ENCODE peak calls at places on chromosomes 16 and 17, in six cellular contexts. One of them, this sample, is unnamed.

GRCh38 chr17:43443381-43443780 is 40.4 kb upstream of the DHX8 start:
- DNase-seq in GM23248: no peak
- DNase-seq in small intestine: no peak
- DNase-seq in ascending aorta: no peak
- DNase-seq in left ventricle myocardium inferior: no peak
- DNase-seq in transverse colon: no peak
- DNase-seq in this sample: no peak

GRCh38 chr17:21210411-21211076 is 3.4 kb downstream of the TMEM11 start:
- DNase-seq in GM23248: no peak
- DNase-seq in small intestine: peak; percentile 56
- DNase-seq in ascending aorta: no peak
- DNase-seq in left ventricle myocardium inferior: no peak
- DNase-seq in transverse colon: peak; percentile 40
- DNase-seq in this sample: peak; percentile 58

GRCh38 chr16:88784074-88784855 is 755 bp downstream of the PIEZO1 start:
- DNase-seq in GM23248: peak; percentile 93
- DNase-seq in small intestine: peak; percentile 55
- DNase-seq in ascending aorta: peak; percentile 89
- DNase-seq in left ventricle myocardium inferior: peak; percentile 73
- DNase-seq in transverse colon: peak; percentile 74
- DNase-seq in this sample: peak; percentile 76

GRCh38 chr17:49210158-49211029 is at the start of the genes ABI3 and GNGT2:
- DNase-seq in GM23248: no peak
- DNase-seq in small intestine: peak; percentile 61
- DNase-seq in ascending aorta: peak; percentile 67
- DNase-seq in left ventricle myocardium inferior: peak; percentile 36
- DNase-seq in transverse colon: peak; percentile 70
- DNase-seq in this sample: peak; percentile 55

GRCh38 chr17:5509482-5509881 is 23.1 kb downstream of the MIS12 start:
- DNase-seq in GM23248: peak; percentile 46
- DNase-seq in small intestine: no peak
- DNase-seq in ascending aorta: no peak
- DNase-seq in left ventricle myocardium inferior: no peak
- DNase-seq in transverse colon: no peak
- DNase-seq in this sample: no peak

GRCh38 chr16:18013863-18014262 is 322.7 kb downstream of the NPIPA8 start:
- DNase-seq in GM23248: no peak
- DNase-seq in small intestine: no peak
- DNase-seq in ascending aorta: no peak
- DNase-seq in left ventricle myocardium inferior: no peak
- DNase-seq in transverse colon: no peak
- DNase-seq in this sample: no peak

GRCh38 chr17:17693253-17693954 is 12.1 kb downstream of the RAI1 start:
- DNase-seq in GM23248: peak; percentile 37
- DNase-seq in small intestine: peak; percentile 40
- DNase-seq in ascending aorta: peak; percentile 81
- DNase-seq in left ventricle myocardium inferior: peak; percentile 70
- DNase-seq in transverse colon: peak; percentile 31
- DNase-seq in this sample: peak; percentile 57

GRCh38 chr16:83835972-83836566 is 28.3 kb downstream of the HSBP1 start:
- DNase-seq in GM23248: peak; percentile 77
- DNase-seq in small intestine: peak; percentile 23
- DNase-seq in ascending aorta: no peak
- DNase-seq in left ventricle myocardium inferior: no peak
- DNase-seq in transverse colon: no peak
- DNase-seq in this sample: no peak

GRCh38 chr16:68235882-68236803 is at the start of gene ESRP2:
- DNase-seq in GM23248: peak; percentile 24
- DNase-seq in small intestine: peak; percentile 95
- DNase-seq in ascending aorta: peak; percentile 72
- DNase-seq in left ventricle myocardium inferior: no peak
- DNase-seq in transverse colon: peak; percentile 93
- DNase-seq in this sample: peak; percentile 91

GRCh38 chr16:66522816-66523590 is 26.9 kb downstream of the TK2 start:
- DNase-seq in GM23248: no peak
- DNase-seq in small intestine: no peak
- DNase-seq in ascending aorta: no peak
- DNase-seq in left ventricle myocardium inferior: no peak
- DNase-seq in transverse colon: no peak
- DNase-seq in this sample: no peak

GRCh38 chr16:87487361-87487924 is 5.4 kb downstream of the ZCCHC14 start:
- DNase-seq in GM23248: peak; percentile 83
- DNase-seq in small intestine: peak; percentile 87
- DNase-seq in ascending aorta: no peak
- DNase-seq in left ventricle myocardium inferior: peak; percentile 39
- DNase-seq in transverse colon: peak; percentile 85
- DNase-seq in this sample: peak; percentile 90

GRCh38 chr16:69294051-69294450 is 17.1 kb upstream of the VPS4A start:
- DNase-seq in GM23248: no peak
- DNase-seq in small intestine: no peak
- DNase-seq in ascending aorta: no peak
- DNase-seq in left ventricle myocardium inferior: no peak
- DNase-seq in transverse colon: no peak
- DNase-seq in this sample: no peak

GRCh38 chr16:1290860-1291575 is 18.4 kb upstream of the UBE2I start:
- DNase-seq in GM23248: no peak
- DNase-seq in small intestine: peak; percentile 74
- DNase-seq in ascending aorta: no peak
- DNase-seq in left ventricle myocardium inferior: no peak
- DNase-seq in transverse colon: no peak
- DNase-seq in this sample: peak; percentile 38

DNA sequence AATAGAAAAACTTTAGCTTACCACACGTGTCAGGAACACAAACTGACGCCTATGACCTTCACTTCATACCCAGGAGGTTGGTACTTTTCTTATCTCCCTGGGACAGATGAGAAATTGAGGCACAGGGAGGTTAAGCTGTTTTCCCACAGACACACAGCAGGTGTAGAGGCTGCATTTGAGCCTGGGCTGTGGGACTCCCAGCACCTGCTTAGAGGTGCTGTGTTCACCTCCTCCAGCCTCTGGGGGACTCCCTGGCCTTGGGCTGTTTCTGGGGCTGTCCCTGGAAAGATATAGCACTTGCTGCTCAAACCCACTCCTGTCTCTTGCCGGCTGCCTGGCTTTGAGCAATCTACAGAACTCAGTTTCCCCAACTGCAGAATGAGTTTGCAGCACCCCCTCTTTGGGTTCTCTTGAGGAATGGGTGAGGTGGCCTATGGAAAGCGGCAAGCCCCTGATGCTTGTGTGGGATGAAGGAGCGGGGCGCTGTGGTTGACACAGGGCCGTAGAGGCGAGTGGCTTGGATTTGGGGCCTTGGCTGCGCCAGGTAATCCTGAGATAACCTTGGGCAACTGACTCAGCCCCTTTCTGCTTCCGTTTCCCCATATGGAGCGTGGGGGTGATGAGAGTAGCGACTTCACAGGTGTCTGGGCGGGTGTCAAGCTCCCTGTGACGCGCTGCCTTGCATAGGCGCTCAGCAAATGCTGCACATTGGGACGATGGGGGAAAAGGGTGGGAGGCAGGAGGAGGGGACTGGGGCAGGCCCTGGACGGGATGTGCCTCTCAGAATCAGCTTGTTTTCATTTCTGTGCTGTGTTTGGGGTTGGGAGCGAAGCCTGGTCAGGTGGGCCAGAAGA is 104.5 kb upstream of the CIBAR2 start:
- DNase-seq in GM23248: no peak
- DNase-seq in small intestine: no peak
- DNase-seq in ascending aorta: no peak
- DNase-seq in left ventricle myocardium inferior: no peak
- DNase-seq in transverse colon: no peak
- DNase-seq in this sample: no peak
- H3K4me1 ChIP-seq in GM23248: peaks cover 22% of the 10 kb centered on the region
- H3K4me1 ChIP-seq in small intestine: peaks cover 10% of the 10 kb centered on the region
- H3K4me1 ChIP-seq in ascending aorta: peaks cover 17% of the 10 kb centered on the region
- H3K4me1 ChIP-seq in left ventricle myocardium inferior: peaks cover 52% of the 10 kb centered on the region
- H3K4me1 ChIP-seq in transverse colon: peaks cover 10% of the 10 kb centered on the region
- H3K4me1 ChIP-seq in this sample: no peaks in the 10 kb centered on the region

GRCh38 chr16:13229039-13229438 is 327.6 kb downstream of the SHISA9 start:
- DNase-seq in GM23248: no peak
- DNase-seq in small intestine: no peak
- DNase-seq in ascending aorta: no peak
- DNase-seq in left ventricle myocardium inferior: no peak
- DNase-seq in transverse colon: no peak
- DNase-seq in this sample: no peak
- H3K27ac ChIP-seq in GM23248: no peak overlapping the region
- H3K27ac ChIP-seq in small intestine: no peak overlapping the region
- H3K27ac ChIP-seq in ascending aorta: no peak overlapping the region
- H3K27ac ChIP-seq in left ventricle myocardium inferior: no peak overlapping the region
- H3K27ac ChIP-seq in transverse colon: no peak overlapping the region
- H3K27ac ChIP-seq in this sample: no peak overlapping the region

GRCh38 chr17:34095101-34095500 is 160.0 kb upstream of the CCL2 start:
- DNase-seq in GM23248: no peak
- DNase-seq in small intestine: no peak
- DNase-seq in ascending aorta: no peak
- DNase-seq in left ventricle myocardium inferior: no peak
- DNase-seq in transverse colon: no peak
- DNase-seq in this sample: no peak

GRCh38 chr17:34091975-34092374 is 163.1 kb upstream of the CCL2 start:
- DNase-seq in GM23248: no peak
- DNase-seq in small intestine: no peak
- DNase-seq in ascending aorta: no peak
- DNase-seq in left ventricle myocardium inferior: no peak
- DNase-seq in transverse colon: no peak
- DNase-seq in this sample: no peak

DNA sequence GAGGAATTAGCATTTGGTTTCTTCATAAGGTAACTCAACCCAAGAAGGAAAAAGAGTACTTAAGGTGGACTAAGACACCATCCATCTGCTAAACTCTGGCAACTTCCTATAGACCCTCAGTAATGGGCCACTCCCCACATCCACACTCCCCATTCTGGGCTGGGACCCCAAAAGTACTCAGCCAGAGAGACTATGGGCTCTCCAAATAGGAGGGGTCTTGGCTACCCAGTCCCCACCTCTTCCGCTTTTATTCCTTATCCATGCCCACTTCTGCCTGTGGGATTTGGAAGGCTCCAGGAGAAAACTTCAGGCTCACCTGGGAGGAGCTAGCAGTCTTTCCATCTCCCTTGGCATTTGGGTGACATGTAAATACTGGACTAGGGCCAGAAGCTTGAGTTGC is 164.5 kb upstream of the CCL2 start:
- DNase-seq in GM23248: no peak
- DNase-seq in small intestine: no peak
- DNase-seq in ascending aorta: no peak
- DNase-seq in left ventricle myocardium inferior: no peak
- DNase-seq in transverse colon: no peak
- DNase-seq in this sample: no peak
- H3K36me3 ChIP-seq in GM23248: no peaks in the 10 kb centered on the region
- H3K36me3 ChIP-seq in small intestine: no peaks in the 10 kb centered on the region
- H3K36me3 ChIP-seq in ascending aorta: no peaks in the 10 kb centered on the region
- H3K36me3 ChIP-seq in left ventricle myocardium inferior: no peaks in the 10 kb centered on the region
- H3K36me3 ChIP-seq in transverse colon: no peaks in the 10 kb centered on the region
- H3K36me3 ChIP-seq in this sample: no peaks in the 10 kb centered on the region

DNA sequence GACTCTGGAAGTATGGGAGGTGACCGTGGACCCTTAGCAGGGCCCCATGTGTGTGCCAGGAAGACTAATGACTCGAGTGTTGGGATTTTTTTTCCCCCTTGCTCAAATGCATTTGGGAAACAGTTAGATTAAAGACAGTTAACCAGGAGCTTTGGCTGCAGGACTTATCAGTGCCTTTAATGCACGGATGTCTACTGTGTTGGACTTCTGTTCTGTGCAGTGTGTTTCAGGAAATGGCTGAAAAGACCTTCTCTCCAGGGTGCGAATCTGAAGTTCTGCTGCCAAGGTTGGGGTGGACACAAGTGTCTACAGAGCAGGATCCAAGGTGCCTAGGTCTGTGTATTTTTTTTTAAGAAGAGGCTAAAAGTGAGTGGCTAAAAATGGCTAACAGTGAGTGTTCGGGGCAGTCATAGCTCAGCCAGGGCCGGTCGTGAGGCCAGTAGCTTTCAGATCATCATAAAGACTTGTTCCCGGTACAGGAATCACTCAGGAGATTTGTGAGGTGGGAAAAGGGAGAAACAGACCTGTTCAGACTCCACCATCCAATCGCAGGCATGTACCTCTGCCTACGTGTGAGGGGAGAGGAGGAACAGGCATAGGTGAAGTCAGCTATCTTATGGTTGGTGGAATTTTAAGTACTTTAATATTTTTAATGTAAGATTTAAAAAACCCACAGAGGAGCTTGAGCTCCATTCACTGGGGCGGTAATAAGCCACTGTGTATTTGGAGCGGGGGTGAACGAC is 82.4 kb upstream of the CIBAR2 start:
- DNase-seq in GM23248: no peak
- DNase-seq in small intestine: no peak
- DNase-seq in ascending aorta: no peak
- DNase-seq in left ventricle myocardium inferior: no peak
- DNase-seq in transverse colon: no peak
- DNase-seq in this sample: no peak
- H3K4me1 ChIP-seq in GM23248: peaks cover 35% of the 10 kb centered on the region
- H3K4me1 ChIP-seq in small intestine: no peaks in the 10 kb centered on the region
- H3K4me1 ChIP-seq in ascending aorta: peaks cover 20% of the 10 kb centered on the region
- H3K4me1 ChIP-seq in left ventricle myocardium inferior: peaks cover 66% of the 10 kb centered on the region
- H3K4me1 ChIP-seq in transverse colon: peaks cover 29% of the 10 kb centered on the region
- H3K4me1 ChIP-seq in this sample: no peaks in the 10 kb centered on the region